ENCODE peak calls at places on chromosome 18, in four cellular contexts. Q is NCI-H2029, T is myocyte, G is NCI-H2227 treated with DMSO at 0.1 percent for 48 hours. R is an unnamed sample.

GRCh38 chr18:59620381-59620780 is 76.8 kb downstream of the CCBE1 start:
- DNase-seq in T (peak; percentile 57), G (no peak), Q (no peak), R (no peak)

GRCh38 chr18:50111398-50111797 is 83.5 kb downstream of the MYO5B start:
- DNase-seq in T (no peak), Q (no peak), G (no peak), R (no peak)

GRCh38 chr18:58310517-58310916 is 266.5 kb downstream of the NEDD4L start:
- DNase-seq in T (peak; percentile 77), G (no peak), Q (peak; percentile 58), R (no peak)

GRCh38 chr18:22168360-22168921 is 948 bp upstream of the GATA6 start:
- DNase-seq in G (no peak), Q (no peak), T (no peak), R (no peak)

GRCh38 chr18:25370391-25370790 is 18.4 kb upstream of the ZNF521 start:
- DNase-seq in T (no peak), G (no peak), Q (no peak), R (no peak)

GRCh38 chr18:47425365-47425764 is 173.9 kb upstream of the SKOR2 start:
- DNase-seq in T (no peak), Q (no peak), G (no peak), R (no peak)

GRCh38 chr18:26756556-26756955 is 109.0 kb downstream of the AQP4 start:
- DNase-seq in G (no peak), Q (no peak), T (no peak), R (no peak)

GRCh38 chr18:1840878-1841277 is 730.4 kb downstream of the METTL4 start:
- DNase-seq in T (no peak), G (no peak), Q (no peak), R (no peak)

GRCh38 chr18:11512096-11513030 is 97.0 kb upstream of the SLC35G4 start:
- DNase-seq in G (no peak), T (peak; percentile 82), Q (no peak), R (no peak)

GRCh38 chr18:69845588-69846506 is 101.8 kb downstream of the CD226 start:
- DNase-seq in T (peak; percentile 18), Q (peak; percentile 57), G (peak; percentile 0), R (no peak)

GRCh38 chr18:27181726-27182125 is 3.4 kb downstream of the CHST9 start:
- DNase-seq in T (no peak), Q (no peak), G (no peak), R (no peak)

GRCh38 chr18:45837283-45838070 is 12.0 kb downstream of the SIGLEC15 start:
- DNase-seq in Q (peak; percentile 62), T (no peak), G (peak; percentile 22), R (no peak)

GRCh38 chr18:37502036-37502435 is 63.6 kb downstream of the CELF4 start:
- DNase-seq in G (no peak), T (no peak), Q (no peak), R (no peak)

GRCh38 chr18:70457223-70457622 is 168.4 kb downstream of the SOCS6 start:
- DNase-seq in T (no peak), G (no peak), Q (no peak), R (no peak)

GRCh38 chr18:2410688-2411087 is 160.6 kb downstream of the METTL4 start:
- DNase-seq in T (no peak), G (no peak), Q (no peak), R (no peak)

GRCh38 chr18:75477913-75478312 is 50.4 kb upstream of the SMIM21 start:
- DNase-seq in T (no peak), Q (no peak), G (no peak), R (no peak)

GRCh38 chr18:44826418-44827259 is 146.0 kb downstream of the SETBP1 start:
- DNase-seq in T (peak; percentile 85), Q (peak; percentile 79), G (peak; percentile 93), R (no peak)

GRCh38 chr18:77114564-77115391 is 17.8 kb downstream of the MBP start:
- DNase-seq in G (no peak), Q (no peak), T (peak; percentile 96), R (no peak)

GRCh38 chr18:48944634-48945033 is 6.1 kb downstream of the SMAD7 start:
- DNase-seq in G (no peak), Q (no peak), T (no peak), R (no peak)

GRCh38 chr18:43780782-43781340 is 503.6 kb upstream of the SYT4 start:
- DNase-seq in G (no peak), Q (no peak), T (no peak), R (no peak)